ENCODE peak calls at places on chromosome 10, in five cellular contexts. Q is HCT116, V is MM.1S, P is GM23338, I is neural progenitor cell. R is an unnamed sample.
A peak's percentile ranks its signal among the peaks of the same experiment; 100 is the strongest.

GRCh38 chr10:112832361-112832878 is 117.6 kb upstream of the TCF7L2 start:
- DNase-seq in Q (peak; percentile 62), V (no peak), P (peak; percentile 96), I (peak; percentile 29), R (peak; percentile 53)

GRCh38 chr10:1513221-1513620 is 224.1 kb downstream of the ADARB2 start:
- DNase-seq in Q (no peak), V (no peak), P (no peak), I (no peak), R (no peak)

GRCh38 chr10:126387041-126387908 is 1.0 kb downstream of the ADAM12 start:
- DNase-seq in Q (no peak), V (no peak), P (peak; percentile 80), I (peak; percentile 80), R (peak; percentile 73)

GRCh38 chr10:37860494-37861190 is 3.2 kb upstream of the ZNF248 start:
- DNase-seq in Q (no peak), V (peak; percentile 53), P (no peak), I (no peak), R (peak; percentile 100)

GRCh38 chr10:12636585-12636984 is 287.2 kb downstream of the CAMK1D start:
- DNase-seq in Q (no peak), V (no peak), P (no peak), I (no peak), R (no peak)

GRCh38 chr10:61325596-61325995 is 127.6 kb downstream of the TMEM26 start:
- DNase-seq in Q (no peak), V (no peak), P (no peak), I (no peak), R (no peak)

GRCh38 chr10:84296071-84296981 is 32.1 kb upstream of the CCSER2 start:
- DNase-seq in Q (no peak), V (no peak), P (peak; percentile 81), I (no peak), R (no peak)

GRCh38 chr10:71837085-71837827 is 13.8 kb downstream of the PSAP start:
- DNase-seq in Q (no peak), V (no peak), P (peak; percentile 72), I (peak; percentile 65), R (no peak)

GRCh38 chr10:8254350-8254749 is 199.9 kb downstream of the GATA3 start:
- DNase-seq in Q (no peak), V (no peak), P (no peak), I (no peak), R (no peak)

GRCh38 chr10:77738496-77739158 is 101.0 kb upstream of the KCNMA1 start:
- DNase-seq in Q (no peak), V (no peak), P (no peak), I (no peak), R (peak; percentile 35)

GRCh38 chr10:17123062-17123661 is 6.4 kb downstream of the CUBN start:
- DNase-seq in Q (no peak), V (no peak), P (no peak), I (no peak), R (peak; percentile 46)

GRCh38 chr10:90032519-90032918 is 331.1 kb downstream of the KIF20B start:
- DNase-seq in Q (no peak), V (no peak), P (no peak), I (no peak), R (peak; percentile 47)

GRCh38 chr10:3785251-3785848 is 341 bp upstream of the KLF6 start:
- DNase-seq in Q (peak; percentile 91), V (peak; percentile 98), P (peak; percentile 96), I (peak; percentile 99), R (peak; percentile 91)

GRCh38 chr10:3786295-3786981 is 1.4 kb upstream of the KLF6 start:
- DNase-seq in Q (peak; percentile 71), V (no peak), P (peak; percentile 84), I (peak; percentile 52), R (no peak)

GRCh38 chr10:3784510-3785250 is at the start of gene KLF6:
- DNase-seq in Q (no peak), V (peak; percentile 49), P (peak; percentile 37), I (peak; percentile 67), R (no peak)

GRCh38 chr10:3787001-3787400 is 2.0 kb upstream of the KLF6 start:
- DNase-seq in Q (no peak), V (no peak), P (no peak), I (no peak), R (peak; percentile 46)

DNA sequence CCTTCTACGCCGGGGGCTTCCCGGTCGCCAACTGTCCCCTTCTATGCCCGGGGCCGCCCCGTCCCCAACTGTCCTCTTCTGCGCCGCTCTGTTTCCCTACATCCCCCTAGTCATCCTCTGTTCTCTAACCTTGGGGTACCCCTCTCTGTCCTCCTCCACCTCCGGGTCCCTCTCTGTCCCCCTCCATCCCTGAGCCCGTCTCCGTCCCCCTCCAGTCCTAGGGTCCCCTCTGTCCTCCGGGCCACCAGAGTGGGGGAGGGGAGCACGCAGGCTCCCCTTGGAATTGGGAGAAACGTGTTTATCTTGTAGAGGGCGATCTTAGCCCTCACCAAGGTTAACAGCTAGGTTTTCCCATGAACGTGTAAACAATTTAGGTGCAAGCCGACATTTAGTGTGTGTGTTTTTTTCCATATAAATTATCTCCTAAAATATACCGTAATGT is 861 bp upstream of the KLF6 start:
- DNase-seq in Q (no peak), V (peak; percentile 47), P (peak; percentile 62), I (peak; percentile 55), R (no peak)
- TF ChIP-seq EZH2phosphoT487 in Q (no peak), V (no peak), P (no peak), I (no peak), R (no peak)

GRCh38 chr10:100185364-100186252 is at the start of gene ERLIN1:
- DNase-seq in Q (peak; percentile 80), V (peak; percentile 95), P (peak; percentile 98), I (peak; percentile 98), R (peak; percentile 89)

GRCh38 chr10:100182908-100183307 is 2.9 kb downstream of the ERLIN1 start:
- DNase-seq in Q (no peak), V (no peak), P (no peak), I (no peak), R (no peak)

GRCh38 chr10:100184426-100185219 is 1.2 kb downstream of the ERLIN1 start:
- DNase-seq in Q (peak; percentile 12), V (peak; percentile 18), P (peak; percentile 19), I (peak; percentile 45), R (peak; percentile 44)

GRCh38 chr10:100182281-100182680 is 3.5 kb downstream of the ERLIN1 start:
- DNase-seq in Q (no peak), V (no peak), P (no peak), I (no peak), R (no peak)

GRCh38 chr10:100183482-100183881 is 2.3 kb downstream of the ERLIN1 start:
- DNase-seq in Q (no peak), V (no peak), P (no peak), I (no peak), R (peak; percentile 51)
- TF ChIP-seq EZH2 in Q (no peak), V (no peak), P (no peak), I (no peak), R (no peak)

GRCh38 chr10:28089467-28089866 is 90.6 kb upstream of the ODAD2 start:
- DNase-seq in Q (peak; percentile 91), V (no peak), P (no peak), I (no peak), R (peak; percentile 81)
- TF ChIP-seq EZH2phosphoT487 in Q (no peak), V (no peak), P (no peak), I (no peak), R (no peak)

DNA sequence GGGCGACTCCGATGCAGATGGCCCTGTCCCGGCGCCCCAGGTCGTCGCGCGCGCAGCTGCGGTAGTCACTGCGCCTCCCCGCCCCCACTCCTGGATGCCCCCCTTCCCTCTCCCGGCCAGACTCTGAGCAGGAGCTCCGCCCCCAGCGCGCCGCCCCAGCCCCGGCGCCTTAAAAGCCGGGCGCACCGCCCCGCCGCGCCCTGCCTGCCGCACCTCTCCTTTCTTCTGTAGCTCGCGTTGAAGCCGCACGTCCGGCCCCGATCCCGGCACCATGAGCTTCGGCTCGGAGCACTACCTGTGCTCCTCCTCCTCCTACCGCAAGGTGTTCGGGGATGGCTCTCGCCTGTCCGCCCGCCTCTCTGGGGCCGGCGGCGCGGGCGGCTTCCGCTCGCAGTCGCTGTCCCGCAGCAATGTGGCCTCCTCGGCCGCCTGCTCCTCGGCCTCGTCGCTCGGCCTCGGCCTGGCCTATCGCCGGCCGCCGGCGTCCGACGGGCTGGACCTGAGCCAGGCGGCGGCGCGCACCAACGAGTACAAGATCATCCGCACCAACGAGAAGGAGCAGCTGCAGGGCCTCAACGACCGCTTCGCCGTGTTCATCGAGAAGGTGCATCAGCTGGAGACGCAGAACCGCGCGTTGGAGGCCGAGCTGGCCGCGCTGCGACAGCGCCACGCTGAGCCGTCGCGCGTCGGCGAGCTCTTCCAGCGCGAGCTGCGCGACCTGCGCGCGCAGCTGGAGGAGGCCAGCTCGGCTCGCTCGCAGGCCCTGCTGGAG is at the start of gene INA:
- DNase-seq in Q (no peak), V (peak; percentile 56), P (peak; percentile 88), I (peak; percentile 94), R (no peak)
- TF ChIP-seq EZH2 in Q (no peak), V (no peak), P (peak; percentile 19), I (peak; percentile 87), R (no peak)

GRCh38 chr10:20100157-20100556 is 283.9 kb downstream of the PLXDC2 start:
- DNase-seq in Q (no peak), V (no peak), P (no peak), I (no peak), R (no peak)
- TF ChIP-seq EZH2phosphoT487 in Q (no peak), V (no peak), P (no peak), I (no peak), R (no peak)

DNA sequence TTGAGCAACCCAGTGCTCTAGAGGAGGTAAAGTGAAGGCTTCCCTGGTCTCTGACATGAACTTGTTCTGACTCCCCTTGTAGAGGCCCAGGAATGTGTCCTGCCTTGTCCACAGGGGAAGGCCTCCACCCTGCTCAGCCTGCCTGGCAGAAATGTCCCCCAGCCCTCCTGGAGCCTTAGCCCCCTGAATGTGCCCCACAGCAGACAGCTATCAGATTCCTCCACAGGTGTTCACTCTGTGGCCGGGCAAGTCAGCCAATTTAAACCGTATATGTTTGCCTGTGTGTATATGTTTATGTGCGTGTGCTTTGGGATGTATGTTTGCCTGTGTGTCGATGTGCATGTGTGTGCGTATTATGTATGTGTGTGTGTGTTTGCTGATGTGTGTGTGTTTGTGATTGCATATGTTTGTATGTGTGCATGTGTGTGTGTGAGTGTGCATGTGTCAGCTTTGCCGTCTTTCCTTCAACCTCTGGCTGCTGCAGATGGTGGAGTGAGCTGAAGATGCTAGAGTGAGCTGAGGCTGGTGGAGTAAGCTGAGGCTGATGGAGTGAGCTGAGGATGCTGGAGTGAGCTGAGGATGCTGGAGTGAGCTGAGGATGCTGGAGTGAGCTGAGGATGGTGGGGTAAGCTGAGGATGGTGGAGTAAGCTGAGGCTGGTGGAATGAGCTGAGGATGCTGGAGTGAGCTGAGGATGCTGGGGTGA is 68.9 kb upstream of the ANTXRL start:
- DNase-seq in Q (no peak), V (no peak), P (no peak), I (no peak), R (no peak)
- TF ChIP-seq EZH2 in Q (no peak), V (no peak), P (no peak), I (no peak), R (no peak)

DNA sequence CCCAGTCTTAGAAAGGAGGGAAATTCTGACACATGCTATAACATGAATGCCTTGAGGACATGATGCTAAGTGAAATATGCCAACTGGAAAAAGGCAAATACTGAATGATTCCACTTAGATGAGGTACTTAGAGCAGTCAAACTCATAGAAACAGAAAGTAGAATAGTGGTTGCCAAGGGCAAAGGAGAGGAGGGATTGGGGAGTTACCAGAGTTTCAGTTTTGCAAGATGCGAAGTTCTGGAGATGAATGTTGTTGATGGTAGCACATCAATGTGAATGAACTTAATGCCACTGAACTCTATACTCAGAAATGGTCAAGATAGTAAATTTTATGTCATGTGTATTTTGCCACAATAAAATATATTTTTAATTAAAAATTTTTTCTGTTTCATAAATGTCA is 38.9 kb downstream of the DRGX start:
- DNase-seq in Q (no peak), V (peak; percentile 46), P (no peak), I (no peak), R (no peak)
- TF ChIP-seq EZH2phosphoT487 in Q (no peak), V (no peak), P (no peak), I (no peak), R (no peak)

GRCh38 chr10:100713859-100714565 is 31.4 kb upstream of the PAX2 start:
- DNase-seq in Q (no peak), V (no peak), P (peak; percentile 22), I (no peak), R (no peak)
- TF ChIP-seq EZH2 in Q (no peak), V (no peak), P (peak; percentile 94), I (peak; percentile 97), R (no peak)